ENCODE peak calls at places on chromosomes 7 and 10, in eight cellular contexts. Y, O, B, U, D, L, G and K are unnamed samples.

GRCh38 chr7:90404777-90405176 is 1.5 kb downstream of the CLDN12 start:
- DNase-seq in L (peak; percentile 58), Y (no peak), G (peak; percentile 12), U (peak; percentile 45), D (no peak), B (peak; percentile 49), O (no peak), K (no peak)

GRCh38 chr7:19099924-19100323 is 17.5 kb downstream of the TWIST1 start:
- DNase-seq in U (no peak), O (no peak), G (no peak), B (no peak), L (no peak), D (no peak), Y (no peak), K (no peak)

GRCh38 chr10:33187427-33187999 is 147.0 kb downstream of the NRP1 start:
- DNase-seq in L (no peak), O (no peak), G (no peak), D (no peak), U (no peak), Y (no peak), B (no peak), K (no peak)

GRCh38 chr7:101817031-101817929 is at the start of gene CUX1:
- DNase-seq in L (no peak), G (no peak), B (no peak), Y (peak; percentile 65), D (no peak), U (peak; percentile 22), O (no peak), K (peak; percentile 73)

GRCh38 chr7:105488219-105488571 is 33.9 kb downstream of the PUS7 start:
- DNase-seq in U (no peak), Y (no peak), O (no peak), D (no peak), G (no peak), L (no peak), B (no peak), K (no peak)

GRCh38 chr10:86661161-86662025 is 6.9 kb upstream of the LDB3 start:
- DNase-seq in G (peak; percentile 21), D (peak; percentile 81), Y (no peak), B (no peak), O (no peak), U (no peak), L (peak; percentile 40), K (no peak)

GRCh38 chr10:89278034-89278535 is 23.8 kb upstream of the IFIT2 start:
- DNase-seq in U (peak; percentile 98), O (no peak), B (peak; percentile 98), L (peak; percentile 99), G (peak; percentile 96), Y (no peak), D (peak; percentile 49), K (no peak)

GRCh38 chr7:72308986-72309385 is 103.2 kb downstream of the CALN1 start:
- DNase-seq in B (no peak), O (no peak), G (no peak), L (no peak), U (no peak), Y (no peak), D (no peak), K (no peak)

GRCh38 chr7:55177589-55178261 is 158.9 kb downstream of the EGFR start:
- DNase-seq in O (peak; percentile 40), U (no peak), G (peak; percentile 50), Y (no peak), L (no peak), B (no peak), D (peak; percentile 68), K (no peak)

GRCh38 chr7:9201928-9202327 is 768.5 kb downstream of the NXPH1 start:
- DNase-seq in Y (no peak), U (no peak), D (no peak), B (no peak), L (no peak), G (no peak), O (no peak), K (no peak)

GRCh38 chr10:7410800-7411670 is at the start of gene SFMBT2:
- DNase-seq in B (peak; percentile 58), D (peak; percentile 75), Y (peak; percentile 77), U (peak; percentile 27), L (peak; percentile 21), O (peak; percentile 40), G (peak; percentile 9), K (peak; percentile 91)

GRCh38 chr7:24722386-24723177 is 34.7 kb downstream of the GSDME start:
- DNase-seq in L (no peak), B (peak; percentile 58), G (peak; percentile 24), Y (peak; percentile 24), O (no peak), U (peak; percentile 54), D (no peak), K (no peak)

GRCh38 chr7:135274495-135275268 is 41.0 kb downstream of the STRA8 start:
- DNase-seq in Y (peak; percentile 72), B (peak; percentile 86), D (peak; percentile 52), O (peak; percentile 89), G (peak; percentile 76), U (peak; percentile 87), L (peak; percentile 69), K (peak; percentile 80)

GRCh38 chr10:63209703-63210102 is 76.6 kb downstream of the NRBF2 start:
- DNase-seq in D (no peak), O (no peak), Y (no peak), U (peak; percentile 53), B (peak; percentile 51), G (no peak), L (peak; percentile 34), K (no peak)

GRCh38 chr7:78095549-78095948 is 297.0 kb downstream of the PHTF2 start:
- DNase-seq in D (no peak), Y (no peak), L (peak; percentile 28), G (peak; percentile 82), B (peak; percentile 58), U (no peak), O (no peak), K (no peak)
- TF ChIP-seq CTCF in D (no peak), Y (no peak), L (no peak), G (peak; percentile 59), B (peak; percentile 11), U (no peak), O (no peak), K (no peak)

DNA sequence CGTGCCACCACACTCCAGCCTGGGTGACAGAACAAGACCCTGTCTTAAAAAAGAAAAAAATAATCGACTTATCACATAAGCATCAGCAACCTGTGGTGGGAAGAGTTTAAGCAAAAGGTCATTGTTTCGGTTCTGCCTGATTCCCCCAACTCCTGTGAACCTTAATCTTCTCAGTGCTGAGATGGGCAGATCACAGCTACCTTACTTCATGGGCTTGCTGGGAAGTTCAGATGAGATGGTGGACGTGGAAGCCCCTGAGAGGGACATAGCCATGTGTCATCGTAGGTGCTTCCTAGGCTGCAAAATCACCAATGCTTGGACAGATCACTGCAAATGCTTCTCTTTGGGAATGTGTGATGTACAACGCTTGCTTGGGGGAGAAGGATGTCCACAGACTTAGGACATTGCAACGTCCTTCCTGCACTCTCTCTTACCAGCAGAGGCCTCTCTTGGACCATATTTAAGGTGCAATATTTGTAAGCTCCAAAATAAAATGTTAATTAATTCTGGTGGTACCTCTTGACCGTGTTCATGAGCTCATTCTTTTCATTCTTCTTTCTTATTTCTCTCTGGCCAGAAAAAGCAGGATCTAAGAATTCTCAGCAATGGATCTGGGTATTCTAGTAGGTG is 8.6 kb downstream of the GJD4 start:
- DNase-seq in D (no peak), O (no peak), U (peak; percentile 92), B (peak; percentile 74), G (peak; percentile 28), L (peak; percentile 41), Y (no peak), K (no peak)
- TF ChIP-seq CTCF in D (peak; percentile 43), O (no peak), U (peak; percentile 100), B (peak; percentile 63), G (peak; percentile 76), L (peak; percentile 34), Y (peak; percentile 42), K (no peak)

GRCh38 chr10:78424721-78425120 is 391.1 kb downstream of the RPS24 start:
- DNase-seq in G (no peak), B (peak; percentile 25), Y (peak; percentile 34), U (peak; percentile 92), O (no peak), L (no peak), D (no peak), K (no peak)
- TF ChIP-seq CTCF in G (peak; percentile 60), B (no peak), Y (peak; percentile 61), U (peak; percentile 99), O (no peak), L (peak; percentile 23), D (no peak), K (no peak)

DNA sequence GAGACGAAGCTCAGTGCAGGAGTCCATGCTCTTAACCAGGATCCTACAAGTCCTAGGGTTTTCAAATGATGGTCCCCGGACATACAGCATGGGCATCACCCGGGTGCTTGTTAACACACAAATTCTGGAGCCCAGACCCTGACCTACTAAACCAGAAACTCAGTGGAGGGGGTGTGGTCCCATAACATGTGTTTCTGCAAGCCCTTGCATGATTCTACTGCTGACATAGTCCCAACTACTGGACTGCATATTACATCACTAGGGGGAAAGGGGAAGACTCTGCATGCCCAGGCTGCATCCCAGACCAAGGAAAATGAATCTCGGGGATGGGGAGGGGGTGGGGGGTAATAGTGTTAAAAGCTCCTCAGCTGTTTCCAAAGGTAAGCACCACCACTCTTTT is 40.3 kb downstream of the GRB10 start:
- DNase-seq in B (no peak), Y (no peak), D (no peak), G (no peak), O (no peak), L (peak; percentile 81), U (no peak), K (no peak)
- TF ChIP-seq CTCF in B (no peak), Y (no peak), D (no peak), G (no peak), O (no peak), L (no peak), U (no peak), K (no peak)